ENCODE peak calls at places on chromosomes 13 and 19, in four cellular contexts. A is activated naive CD4-positive, alpha-beta T cell; X is fibroblast of gingiva; H is AG04450. J is an unnamed sample.

GRCh38 chr13:101916108-101916757 is 463.8 kb downstream of the ITGBL1 start:
- DNase-seq in A (no peak), H (no peak), X (peak), J (no peak)

GRCh38 chr13:85806553-85807175 is 7.4 kb upstream of the SLITRK6 start:
- DNase-seq in H (peak), A (no peak), X (peak), J (no peak)

GRCh38 chr13:72457151-72457550 is 270.3 kb downstream of the MZT1 start:
- DNase-seq in H (no peak), A (no peak), X (no peak), J (no peak)

GRCh38 chr19:37362733-37363132 is 8.2 kb upstream of the ZNF527 start:
- DNase-seq in A (no peak), H (no peak), X (no peak), J (no peak)

GRCh38 chr19:49421039-49421877 is 2.0 kb downstream of the PTH2 start:
- DNase-seq in A (no peak), X (no peak), H (no peak), J (peak)

GRCh38 chr13:30441304-30441703 is 19.0 kb downstream of the UBE2L5 start:
- DNase-seq in H (no peak), A (no peak), X (no peak), J (no peak)

GRCh38 chr19:56295531-56296455 is 18.8 kb downstream of the ZSCAN5A start:
- DNase-seq in X (no peak), H (no peak), A (no peak), J (no peak)

GRCh38 chr13:70527553-70527952 is 419.3 kb upstream of the KLHL1 start:
- DNase-seq in A (no peak), H (no peak), X (no peak), J (no peak)

GRCh38 chr13:19673473-19674430 is 40.3 kb downstream of the MPHOSPH8 start:
- DNase-seq in X (no peak), H (no peak), A (no peak), J (no peak)

GRCh38 chr13:41075034-41075433 is 13.7 kb downstream of the WBP4 start:
- DNase-seq in A (no peak), X (peak), H (no peak), J (no peak)

GRCh38 chr13:77460195-77460594 is 75.3 kb upstream of the SCEL start:
- DNase-seq in A (no peak), X (peak), H (no peak), J (no peak)